ENCODE peak calls at places on chromosome 3, in four cellular contexts. E is transverse colon, I is A549, D is stomach. Z is an unnamed sample. For H3K4me1, the result is how much of the 10 kb centered on the place peaks cover.

GRCh38 chr3:4824948-4825325 is 154.3 kb upstream of the BHLHE40 start:
- DNase-seq in E (no peak), I (peak), D (no peak), Z (no peak)

GRCh38 chr3:62201438-62202035 is 171.8 kb downstream of the FEZF2 start:
- DNase-seq in E (no peak), D (no peak), I (peak), Z (no peak)

GRCh38 chr3:150756491-150757059 is 6.4 kb downstream of the SIAH2 start:
- DNase-seq in I (no peak), D (no peak), E (peak), Z (no peak)

GRCh38 chr3:123586966-123587365 is 2.1 kb upstream of the HACD2 start:
- DNase-seq in D (no peak), E (no peak), I (no peak), Z (no peak)

GRCh38 chr3:47781326-47781684 is 388 bp downstream of the SMARCC1 start:
- DNase-seq in I (peak), E (peak), D (peak), Z (peak)

GRCh38 chr3:46097691-46098241 is 70.5 kb upstream of the XCR1 start:
- DNase-seq in I (no peak), E (no peak), D (no peak), Z (peak)

GRCh38 chr3:14542656-14543055 is 2.5 kb upstream of the GRIP2 start:
- DNase-seq in D (no peak), I (no peak), E (no peak), Z (no peak)

GRCh38 chr3:157127831-157128767 is 31.8 kb downstream of the CCNL1 start:
- DNase-seq in I (peak), E (no peak), D (peak), Z (peak)

GRCh38 chr3:186442162-186442561 is 80.1 kb upstream of the DGKG start:
- DNase-seq in D (peak), E (no peak), I (no peak), Z (no peak)

GRCh38 chr3:43786102-43786952 is 95.6 kb downstream of the ABHD5 start:
- DNase-seq in D (no peak), I (no peak), E (no peak), Z (no peak)

GRCh38 chr3:64111083-64111482 is 87.8 kb upstream of the PSMD6 start:
- DNase-seq in D (no peak), I (no peak), E (no peak), Z (no peak)

GRCh38 chr3:157794771-157795170 is 291.6 kb upstream of the VEPH1 start:
- DNase-seq in E (no peak), I (no peak), D (no peak), Z (no peak)

GRCh38 chr3:49358217-49358883 is at the start of gene GPX1:
- DNase-seq in I (peak), E (peak), D (peak), Z (peak)

GRCh38 chr3:183515968-183516851 is 39.3 kb downstream of the KLHL6 start:
- DNase-seq in D (no peak), I (no peak), E (peak), Z (no peak)

GRCh38 chr3:78610462-78611125 is 1157.2 kb downstream of the ROBO1 start:
- DNase-seq in D (no peak), E (no peak), I (no peak), Z (no peak)

GRCh38 chr3:27880969-27881892 is 159.1 kb upstream of the EOMES start:
- DNase-seq in I (no peak), E (peak), D (no peak), Z (no peak)

GRCh38 chr3:197787412-197787811 is 3.6 kb upstream of the LRCH3 start:
- DNase-seq in E (no peak), I (no peak), D (peak), Z (no peak)

GRCh38 chr3:182620715-182621434 is 172.4 kb upstream of the ATP11B start:
- DNase-seq in E (no peak), I (no peak), D (no peak), Z (no peak)

GRCh38 chr3:54139630-54140029 is 17.3 kb downstream of the CACNA2D3 start:
- DNase-seq in E (no peak), I (no peak), D (no peak), Z (no peak)

GRCh38 chr3:13110678-13111116 is 37.5 kb upstream of the IQSEC1 start:
- DNase-seq in D (no peak), I (no peak), E (peak), Z (no peak)

GRCh38 chr3:58529516-58530353 is 7.3 kb downstream of the ACOX2 start:
- DNase-seq in D (no peak), E (no peak), I (peak), Z (no peak)

GRCh38 chr3:128492353-128493220 is at the start of gene GATA2:
- DNase-seq in E (no peak), D (no peak), I (no peak), Z (peak)

GRCh38 chr3:71087109-71088018 is 496.2 kb downstream of the FOXP1 start:
- DNase-seq in I (peak), E (no peak), D (no peak), Z (no peak)

GRCh38 chr3:151912041-151912440 is 38.6 kb downstream of the SUCNR1 start:
- DNase-seq in E (no peak), D (no peak), I (no peak), Z (no peak)

GRCh38 chr3:178170698-178171535 is 365.3 kb upstream of the KCNMB2 start:
- DNase-seq in I (peak), D (no peak), E (no peak), Z (no peak)

DNA sequence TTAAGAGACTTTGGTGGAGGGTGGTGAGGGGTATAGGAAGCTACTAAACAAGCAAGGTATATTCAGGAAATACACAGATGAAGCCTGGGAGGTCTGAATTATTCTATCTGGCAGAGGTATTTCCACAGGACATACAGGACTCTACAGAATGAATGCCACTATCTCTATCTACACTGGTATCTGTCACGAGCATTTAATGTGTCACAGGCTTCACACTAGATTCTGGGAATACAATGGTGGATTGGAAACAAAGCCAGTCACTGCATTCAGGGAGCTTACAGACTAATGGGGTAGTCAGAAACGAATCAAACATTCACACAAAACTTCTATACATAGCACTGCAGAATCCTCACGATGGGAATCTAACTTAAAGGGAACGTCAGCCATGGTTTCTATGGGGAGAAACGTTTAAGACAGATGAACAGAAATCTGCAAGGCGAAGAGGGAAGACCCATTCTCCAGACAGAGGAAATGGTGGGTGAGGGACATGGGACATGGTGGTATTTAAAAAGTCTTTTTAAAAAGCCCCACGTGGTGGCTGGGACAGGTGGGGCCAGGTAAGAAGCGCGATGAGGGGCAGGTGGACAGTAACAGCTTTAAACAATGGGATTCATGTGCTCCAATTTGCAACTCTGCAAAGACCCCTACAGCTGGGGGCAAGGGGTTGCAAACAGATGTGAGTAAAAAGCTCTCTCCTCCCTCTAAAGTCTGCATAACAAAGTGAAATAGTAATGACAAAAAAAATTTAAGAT is 16.5 kb downstream of the LRIG1 start:
- DNase-seq in D (no peak), E (no peak), I (no peak), Z (no peak)
- H3K4me3 ChIP-seq in D (peak), E (no peak), I (no peak), Z (no peak)

GRCh38 chr3:111981457-111981763 is 2.6 kb downstream of the ABHD10 start:
- DNase-seq in I (no peak), D (no peak), E (no peak), Z (no peak)
- H3K4me1 ChIP-seq in I (under half), D (under half), E (under half), Z (under half)

GRCh38 chr3:146503459-146504202 is 34.3 kb upstream of the PLSCR2 start:
- DNase-seq in I (peak), D (no peak), E (peak), Z (no peak)
- TF ChIP-seq EP300 in I (no peak), D (no peak), E (peak), Z (no peak)

DNA sequence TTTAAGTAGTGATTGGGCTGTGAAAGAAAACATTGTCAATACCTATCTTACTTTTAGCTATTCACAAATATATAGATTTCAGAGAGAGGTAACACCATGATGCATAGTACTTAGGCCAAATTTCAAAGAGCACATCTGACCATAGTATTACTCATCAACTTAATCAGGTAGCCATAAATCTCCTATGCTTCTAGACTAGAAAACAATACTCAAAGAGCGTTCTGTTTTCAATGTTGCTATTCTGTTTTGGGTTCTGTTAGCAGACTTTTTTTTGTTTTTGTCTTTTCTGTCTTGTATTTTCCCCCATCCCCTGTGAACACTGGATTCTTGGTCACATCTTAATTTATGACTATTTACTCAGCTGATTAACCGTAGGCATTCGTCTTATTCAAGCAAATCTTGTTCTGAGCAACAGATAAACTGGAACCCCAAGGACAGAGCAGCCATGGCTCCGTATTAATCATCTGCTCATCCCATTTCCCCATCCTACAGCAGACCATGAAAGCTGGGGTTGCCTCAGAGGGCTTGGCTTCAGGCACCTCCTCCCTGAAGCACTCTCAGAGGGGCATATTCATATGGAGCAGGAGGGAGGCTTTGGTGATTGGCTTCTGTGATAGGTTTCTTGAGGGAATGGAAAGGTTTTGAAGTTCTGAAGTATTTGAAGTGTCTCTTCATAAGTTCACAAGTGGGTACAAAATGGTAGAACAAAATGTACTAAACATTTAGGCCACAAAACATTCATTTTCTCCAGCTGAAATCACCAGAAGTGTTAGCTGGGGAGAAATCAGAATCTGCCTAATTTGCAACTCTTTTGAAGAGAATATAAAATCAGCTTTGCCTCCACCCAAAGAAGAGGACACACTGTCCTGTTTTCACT is 105.3 kb downstream of the TNIK start:
- DNase-seq in I (no peak), D (no peak), E (no peak), Z (no peak)
- H3K4me3 ChIP-seq in I (no peak), D (no peak), E (no peak), Z (no peak)

DNA sequence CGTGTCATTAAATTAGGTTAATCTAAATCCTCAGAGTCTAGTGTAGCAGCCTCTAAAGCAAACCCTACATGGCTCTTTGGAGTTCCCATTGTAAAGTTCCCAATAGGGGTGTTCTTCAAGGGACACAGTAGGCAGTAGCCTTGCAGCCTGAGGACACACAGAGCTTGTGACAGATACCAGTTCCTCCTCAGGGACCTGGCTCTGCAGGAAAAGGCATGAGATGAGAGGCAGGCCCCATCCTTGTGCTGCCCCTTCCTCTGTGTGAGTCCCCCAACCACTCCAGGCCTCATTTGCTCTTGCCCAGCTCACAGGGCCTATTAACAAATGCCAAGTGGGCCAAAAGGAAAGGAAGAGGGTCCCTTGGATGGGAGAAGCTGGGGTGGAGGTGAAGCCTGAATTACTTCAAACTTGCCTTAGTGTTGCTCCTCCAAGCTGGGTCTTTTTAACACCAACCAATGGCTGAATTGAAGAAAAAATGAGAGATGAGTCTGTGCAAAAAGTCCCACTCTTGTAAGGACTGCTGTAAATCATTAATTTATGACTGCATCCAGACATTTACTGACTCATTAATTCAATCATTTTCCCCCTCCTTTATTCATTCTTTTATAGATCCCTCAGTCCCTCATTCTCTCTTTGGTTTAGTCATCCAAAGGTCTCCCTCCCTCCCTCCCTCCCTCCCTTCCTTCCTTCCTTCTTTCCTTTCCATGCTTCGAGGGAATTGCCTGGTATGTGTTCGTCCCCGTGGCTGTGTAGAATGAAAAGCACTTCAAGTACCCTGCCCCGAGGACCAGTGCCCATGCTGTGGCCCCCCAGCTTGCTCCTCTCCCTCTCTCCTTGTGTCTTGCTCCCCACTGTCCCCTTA is 35.4 kb upstream of the MRPS22 start:
- DNase-seq in E (no peak), D (no peak), I (peak), Z (no peak)
- H3K4me1 ChIP-seq in E (under half), D (under half), I (half or more), Z (under half)

DNA sequence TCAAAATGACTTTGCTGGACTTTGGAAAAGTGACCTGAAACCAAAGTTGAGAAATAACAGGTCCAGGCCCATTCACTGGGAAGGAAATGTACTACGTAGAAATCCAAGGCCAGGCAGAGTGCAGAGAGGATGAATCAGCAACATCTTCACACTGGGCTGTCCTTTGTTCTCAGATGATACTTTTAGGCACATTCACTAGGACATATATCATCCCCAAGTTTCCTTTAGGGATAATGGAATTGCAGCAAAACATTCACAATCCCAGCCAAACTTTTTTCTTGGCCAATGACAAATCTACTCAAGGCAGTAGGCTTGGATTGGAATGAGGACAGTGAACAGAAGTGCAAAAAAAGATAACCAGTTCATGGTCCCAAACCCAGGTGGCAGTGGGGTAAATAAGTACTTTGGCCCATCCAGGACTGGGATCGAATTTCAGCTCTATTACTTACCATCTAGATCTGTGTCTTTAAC is 75.1 kb downstream of the CLDN11 start:
- DNase-seq in I (peak), E (no peak), D (no peak), Z (peak)
- TF ChIP-seq EP300 in I (no peak), E (no peak), D (no peak), Z (no peak)

DNA sequence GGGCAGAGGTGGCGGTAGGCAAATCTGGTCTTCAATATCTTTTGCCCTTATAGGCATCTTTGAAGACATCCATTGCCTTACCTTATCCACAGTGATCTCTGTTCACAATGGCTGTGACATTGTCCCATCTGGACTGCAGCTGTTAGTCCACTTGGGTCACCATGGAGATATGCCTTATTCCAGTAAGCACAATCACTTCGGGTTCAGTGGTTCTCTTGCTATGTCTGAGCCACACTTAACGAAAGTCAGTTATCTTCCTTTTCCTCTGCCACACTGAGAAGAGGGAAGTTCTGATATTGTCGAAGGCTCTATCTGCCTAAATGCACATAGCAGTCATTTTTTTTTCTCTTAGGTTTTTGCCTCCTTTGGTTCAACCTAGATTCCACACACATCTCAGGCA is 119.0 kb upstream of the SATB1 start:
- DNase-seq in E (no peak), I (no peak), D (no peak), Z (no peak)
- H3K4me3 ChIP-seq in E (no peak), I (no peak), D (no peak), Z (no peak)

GRCh38 chr3:133747373-133747772 is 1.2 kb downstream of the TF start:
- DNase-seq in E (no peak), D (no peak), I (no peak), Z (no peak)
- H3K4me1 ChIP-seq in E (under half), D (under half), I (under half), Z (under half)

Z was measured in sigmoid colon.